ENCODE peak calls at places on chromosomes 4 and X, in seven cellular contexts. Y is T follicular helper cell; G is substantia nigra; N is NCI-H2029 treated with DMSO at 0.1 percent for 48 hours; D is progenitor cell of endocrine pancreas; T is keratinocyte; B is activated T-cell treated with anti-CD3 and anti-CD28 coated beads, Interleukin-2, amount 50 U/mL, for 72 hours. W is an unnamed sample.

GRCh38 chrX:65859299-65859698 is 180.6 kb downstream of the VSIG4 start:
- DNase-seq in D (no peak), Y (no peak), T (no peak), G (no peak), N (no peak), B (no peak), W (no peak)

GRCh38 chr4:24888945-24889344 is 23.9 kb downstream of the CCDC149 start:
- DNase-seq in D (no peak), T (no peak), N (no peak), G (no peak), Y (no peak), B (no peak), W (no peak)

GRCh38 chr4:152094851-152095700 is 334.3 kb upstream of the GATB start:
- DNase-seq in N (peak), Y (no peak), G (no peak), T (no peak), D (no peak), B (no peak), W (no peak)

GRCh38 chr4:6327220-6327917 is 57.7 kb downstream of the WFS1 start:
- DNase-seq in Y (peak), G (peak), T (peak), D (peak), B (peak), N (peak), W (peak)

GRCh38 chr4:76729991-76730390 is 168.0 kb downstream of the SOWAHB start:
- DNase-seq in T (no peak), Y (no peak), G (no peak), N (no peak), B (no peak), D (no peak), W (no peak)

GRCh38 chr4:120918788-120919187 is 3.7 kb downstream of the PRDM5 start:
- DNase-seq in Y (no peak), N (no peak), T (no peak), B (no peak), G (peak), D (no peak), W (no peak)

GRCh38 chr4:13912436-13912835 is 284.9 kb upstream of the BOD1L1 start:
- DNase-seq in Y (no peak), N (no peak), T (no peak), B (no peak), D (no peak), G (no peak), W (no peak)

GRCh38 chr4:138758876-138759275 is 256.7 kb upstream of the NOCT start:
- DNase-seq in T (no peak), G (no peak), Y (no peak), N (no peak), D (no peak), B (no peak), W (no peak)

GRCh38 chr4:48986654-48987164 is 634 bp downstream of the CWH43 start:
- DNase-seq in T (no peak), B (no peak), Y (no peak), G (no peak), N (no peak), D (no peak), W (no peak)

GRCh38 chr4:152460488-152460887 is 75.4 kb downstream of the FBXW7 start:
- DNase-seq in T (no peak), B (no peak), G (no peak), D (no peak), Y (no peak), N (no peak), W (no peak)

GRCh38 chr4:151901631-151902030 is 140.8 kb upstream of the GATB start:
- DNase-seq in D (no peak), N (no peak), Y (no peak), G (no peak), B (no peak), T (no peak), W (no peak)

GRCh38 chrX:155857561-155857960 is 23.6 kb upstream of the VAMP7 start:
- DNase-seq in Y (no peak), B (no peak), N (no peak), D (no peak), T (no peak), G (no peak), W (no peak)

GRCh38 chr4:1515763-1516162 is 109.5 kb upstream of the NKX1-1 start:
- DNase-seq in B (no peak), G (no peak), N (no peak), T (no peak), D (no peak), Y (no peak), W (no peak)

GRCh38 chr4:106671711-106672110 is 303.1 kb upstream of the GIMD1 start:
- DNase-seq in Y (no peak), G (no peak), D (no peak), T (no peak), B (no peak), N (no peak), W (no peak)

GRCh38 chr4:83207497-83208105 is 77.0 kb downstream of the COQ2 start:
- DNase-seq in B (no peak), T (peak), D (no peak), Y (no peak), N (no peak), G (no peak), W (no peak)

GRCh38 chr4:122958505-122958904 is 36.1 kb upstream of the NUDT6 start:
- DNase-seq in D (no peak), T (no peak), N (no peak), Y (no peak), G (no peak), B (no peak), W (no peak)

GRCh38 chr4:186840222-186840701 is 116.6 kb upstream of the FAT1 start:
- DNase-seq in D (no peak), B (no peak), Y (no peak), G (no peak), T (no peak), N (no peak), W (no peak)

GRCh38 chr4:124631760-124632159 is 80.8 kb downstream of the ANKRD50 start:
- DNase-seq in G (no peak), D (no peak), N (no peak), B (no peak), T (peak), Y (no peak), W (no peak)

GRCh38 chr4:4637710-4638109 is 95.9 kb upstream of the STX18 start:
- DNase-seq in Y (no peak), G (no peak), D (no peak), T (no peak), B (peak), N (no peak), W (no peak)

GRCh38 chr4:183906486-183906735 is 1.3 kb downstream of the STOX2 start:
- DNase-seq in Y (no peak), G (no peak), T (no peak), N (no peak), D (no peak), B (no peak), W (no peak)

GRCh38 chr4:75654905-75655304 is 18.3 kb downstream of the G3BP2 start:
- DNase-seq in T (no peak), N (no peak), D (no peak), B (no peak), G (no peak), Y (no peak), W (no peak)

GRCh38 chr4:24729041-24729730 is 66.2 kb upstream of the SOD3 start:
- DNase-seq in N (no peak), T (no peak), B (no peak), G (no peak), D (no peak), Y (no peak), W (no peak)

GRCh38 chr4:125994024-125994423 is 679.3 kb downstream of the FAT4 start:
- DNase-seq in N (no peak), G (no peak), Y (no peak), D (no peak), T (no peak), B (no peak), W (no peak)

GRCh38 chrX:30312858-30313257 is 3.7 kb upstream of the NR0B1 start:
- DNase-seq in Y (no peak), N (no peak), G (no peak), D (no peak), B (no peak), T (no peak), W (no peak)

GRCh38 chr4:26124753-26125236 is 196.0 kb upstream of the RBPJ start:
- DNase-seq in N (no peak), G (no peak), Y (no peak), D (no peak), T (no peak), B (no peak), W (no peak)

GRCh38 chr4:174107749-174108354 is 175.6 kb downstream of the FBXO8 start:
- DNase-seq in D (no peak), N (no peak), G (no peak), Y (no peak), B (no peak), T (no peak), W (no peak)

GRCh38 chrX:31036895-31037294 is 34.9 kb downstream of the FTHL17 start:
- DNase-seq in N (peak), Y (no peak), D (no peak), B (peak), T (no peak), G (peak), W (no peak)